ENCODE peak calls at places on chromosomes 4 and X, in nine cellular contexts. One of them, this sample, is unnamed.

GRCh38 chrX:47958943-47959342 is 44.8 kb downstream of the ZNF182 start:
- DNase-seq in activated CD4-positive, alpha-beta T cell treated with anti-CD3 and anti-CD28 coated beads, Interleukin-2, amount 10 ng/mL, durations not matched to agents 24 days and 14 days: peak; percentile 66
- DNase-seq in naive thymus-derived CD4-positive, alpha-beta T cell: peak; percentile 17
- DNase-seq in ecto neural progenitor cell: no peak
- DNase-seq in dorsolateral prefrontal cortex: no peak
- DNase-seq in T1000: no peak
- DNase-seq in heart left ventricle: no peak
- DNase-seq in endothelial cell: no peak
- DNase-seq in substantia nigra: no peak
- DNase-seq in this sample: peak; percentile 4

GRCh38 chr4:152156448-152156847 is 379.4 kb downstream of the FBXW7 start:
- DNase-seq in activated CD4-positive, alpha-beta T cell treated with anti-CD3 and anti-CD28 coated beads, Interleukin-2, amount 10 ng/mL, durations not matched to agents 24 days and 14 days: no peak
- DNase-seq in naive thymus-derived CD4-positive, alpha-beta T cell: no peak
- DNase-seq in ecto neural progenitor cell: no peak
- DNase-seq in dorsolateral prefrontal cortex: no peak
- DNase-seq in T1000: no peak
- DNase-seq in heart left ventricle: peak; percentile 27
- DNase-seq in endothelial cell: no peak
- DNase-seq in substantia nigra: no peak
- DNase-seq in this sample: no peak

GRCh38 chrX:119015407-119016242 is 41.2 kb downstream of the LONRF3 start:
- DNase-seq in activated CD4-positive, alpha-beta T cell treated with anti-CD3 and anti-CD28 coated beads, Interleukin-2, amount 10 ng/mL, durations not matched to agents 24 days and 14 days: peak; percentile 58
- DNase-seq in naive thymus-derived CD4-positive, alpha-beta T cell: no peak
- DNase-seq in ecto neural progenitor cell: no peak
- DNase-seq in dorsolateral prefrontal cortex: no peak
- DNase-seq in T1000: peak; percentile 59
- DNase-seq in heart left ventricle: peak; percentile 26
- DNase-seq in endothelial cell: no peak
- DNase-seq in substantia nigra: no peak
- DNase-seq in this sample: no peak

GRCh38 chr4:72109959-72110497 is 78.2 kb downstream of the NPFFR2 start:
- DNase-seq in activated CD4-positive, alpha-beta T cell treated with anti-CD3 and anti-CD28 coated beads, Interleukin-2, amount 10 ng/mL, durations not matched to agents 24 days and 14 days: no peak
- DNase-seq in naive thymus-derived CD4-positive, alpha-beta T cell: no peak
- DNase-seq in ecto neural progenitor cell: no peak
- DNase-seq in dorsolateral prefrontal cortex: no peak
- DNase-seq in T1000: no peak
- DNase-seq in heart left ventricle: no peak
- DNase-seq in endothelial cell: no peak
- DNase-seq in substantia nigra: no peak
- DNase-seq in this sample: no peak

GRCh38 chr4:168486961-168487820 is 6.9 kb upstream of the DDX60L start:
- DNase-seq in activated CD4-positive, alpha-beta T cell treated with anti-CD3 and anti-CD28 coated beads, Interleukin-2, amount 10 ng/mL, durations not matched to agents 24 days and 14 days: no peak
- DNase-seq in naive thymus-derived CD4-positive, alpha-beta T cell: no peak
- DNase-seq in ecto neural progenitor cell: no peak
- DNase-seq in dorsolateral prefrontal cortex: no peak
- DNase-seq in T1000: peak; percentile 52
- DNase-seq in heart left ventricle: no peak
- DNase-seq in endothelial cell: no peak
- DNase-seq in substantia nigra: no peak
- DNase-seq in this sample: no peak

GRCh38 chr4:117135634-117136354 is 50.4 kb upstream of the TRAM1L1 start:
- DNase-seq in activated CD4-positive, alpha-beta T cell treated with anti-CD3 and anti-CD28 coated beads, Interleukin-2, amount 10 ng/mL, durations not matched to agents 24 days and 14 days: no peak
- DNase-seq in naive thymus-derived CD4-positive, alpha-beta T cell: no peak
- DNase-seq in ecto neural progenitor cell: no peak
- DNase-seq in dorsolateral prefrontal cortex: no peak
- DNase-seq in T1000: no peak
- DNase-seq in heart left ventricle: no peak
- DNase-seq in endothelial cell: no peak
- DNase-seq in substantia nigra: no peak
- DNase-seq in this sample: no peak

GRCh38 chr4:113474017-113474416 is 287.5 kb downstream of the CAMK2D start:
- DNase-seq in activated CD4-positive, alpha-beta T cell treated with anti-CD3 and anti-CD28 coated beads, Interleukin-2, amount 10 ng/mL, durations not matched to agents 24 days and 14 days: no peak
- DNase-seq in naive thymus-derived CD4-positive, alpha-beta T cell: no peak
- DNase-seq in ecto neural progenitor cell: no peak
- DNase-seq in dorsolateral prefrontal cortex: no peak
- DNase-seq in T1000: no peak
- DNase-seq in heart left ventricle: no peak
- DNase-seq in endothelial cell: no peak
- DNase-seq in substantia nigra: no peak
- DNase-seq in this sample: no peak

GRCh38 chr4:54318904-54319303 is 89.8 kb downstream of the PDGFRA start:
- DNase-seq in activated CD4-positive, alpha-beta T cell treated with anti-CD3 and anti-CD28 coated beads, Interleukin-2, amount 10 ng/mL, durations not matched to agents 24 days and 14 days: peak; percentile 72
- DNase-seq in naive thymus-derived CD4-positive, alpha-beta T cell: no peak
- DNase-seq in ecto neural progenitor cell: no peak
- DNase-seq in dorsolateral prefrontal cortex: no peak
- DNase-seq in T1000: no peak
- DNase-seq in heart left ventricle: no peak
- DNase-seq in endothelial cell: peak; percentile 47
- DNase-seq in substantia nigra: no peak
- DNase-seq in this sample: peak; percentile 1

GRCh38 chr4:56908206-56909082 is 744 bp downstream of the REST start:
- DNase-seq in activated CD4-positive, alpha-beta T cell treated with anti-CD3 and anti-CD28 coated beads, Interleukin-2, amount 10 ng/mL, durations not matched to agents 24 days and 14 days: peak; percentile 92
- DNase-seq in naive thymus-derived CD4-positive, alpha-beta T cell: peak; percentile 58
- DNase-seq in ecto neural progenitor cell: peak; percentile 92
- DNase-seq in dorsolateral prefrontal cortex: peak; percentile 29
- DNase-seq in T1000: peak; percentile 42
- DNase-seq in heart left ventricle: peak; percentile 68
- DNase-seq in endothelial cell: peak; percentile 83
- DNase-seq in substantia nigra: peak; percentile 69
- DNase-seq in this sample: no peak

GRCh38 chr4:130071746-130072145 is 975.8 kb downstream of the C4orf33 start:
- DNase-seq in activated CD4-positive, alpha-beta T cell treated with anti-CD3 and anti-CD28 coated beads, Interleukin-2, amount 10 ng/mL, durations not matched to agents 24 days and 14 days: no peak
- DNase-seq in naive thymus-derived CD4-positive, alpha-beta T cell: no peak
- DNase-seq in ecto neural progenitor cell: no peak
- DNase-seq in dorsolateral prefrontal cortex: no peak
- DNase-seq in T1000: no peak
- DNase-seq in heart left ventricle: no peak
- DNase-seq in endothelial cell: no peak
- DNase-seq in substantia nigra: no peak
- DNase-seq in this sample: no peak

GRCh38 chr4:37441231-37442061 is 196.9 kb downstream of the NWD2 start:
- DNase-seq in activated CD4-positive, alpha-beta T cell treated with anti-CD3 and anti-CD28 coated beads, Interleukin-2, amount 10 ng/mL, durations not matched to agents 24 days and 14 days: no peak
- DNase-seq in naive thymus-derived CD4-positive, alpha-beta T cell: no peak
- DNase-seq in ecto neural progenitor cell: no peak
- DNase-seq in dorsolateral prefrontal cortex: no peak
- DNase-seq in T1000: no peak
- DNase-seq in heart left ventricle: no peak
- DNase-seq in endothelial cell: no peak
- DNase-seq in substantia nigra: no peak
- DNase-seq in this sample: no peak

GRCh38 chr4:148717988-148718387 is 275.8 kb upstream of the NR3C2 start:
- DNase-seq in activated CD4-positive, alpha-beta T cell treated with anti-CD3 and anti-CD28 coated beads, Interleukin-2, amount 10 ng/mL, durations not matched to agents 24 days and 14 days: no peak
- DNase-seq in naive thymus-derived CD4-positive, alpha-beta T cell: no peak
- DNase-seq in ecto neural progenitor cell: no peak
- DNase-seq in dorsolateral prefrontal cortex: no peak
- DNase-seq in T1000: no peak
- DNase-seq in heart left ventricle: no peak
- DNase-seq in endothelial cell: no peak
- DNase-seq in substantia nigra: no peak
- DNase-seq in this sample: no peak

GRCh38 chr4:20341121-20341758 is 89.5 kb downstream of the SLIT2 start:
- DNase-seq in activated CD4-positive, alpha-beta T cell treated with anti-CD3 and anti-CD28 coated beads, Interleukin-2, amount 10 ng/mL, durations not matched to agents 24 days and 14 days: no peak
- DNase-seq in naive thymus-derived CD4-positive, alpha-beta T cell: no peak
- DNase-seq in ecto neural progenitor cell: no peak
- DNase-seq in dorsolateral prefrontal cortex: no peak
- DNase-seq in T1000: no peak
- DNase-seq in heart left ventricle: no peak
- DNase-seq in endothelial cell: no peak
- DNase-seq in substantia nigra: no peak
- DNase-seq in this sample: no peak

GRCh38 chr4:55175779-55176231 is 50.4 kb upstream of the KDR start:
- DNase-seq in activated CD4-positive, alpha-beta T cell treated with anti-CD3 and anti-CD28 coated beads, Interleukin-2, amount 10 ng/mL, durations not matched to agents 24 days and 14 days: no peak
- DNase-seq in naive thymus-derived CD4-positive, alpha-beta T cell: no peak
- DNase-seq in ecto neural progenitor cell: no peak
- DNase-seq in dorsolateral prefrontal cortex: no peak
- DNase-seq in T1000: peak; percentile 38
- DNase-seq in heart left ventricle: no peak
- DNase-seq in endothelial cell: peak; percentile 45
- DNase-seq in substantia nigra: no peak
- DNase-seq in this sample: no peak

GRCh38 chr4:67694662-67695061 is 6.3 kb downstream of the UBA6 start:
- DNase-seq in activated CD4-positive, alpha-beta T cell treated with anti-CD3 and anti-CD28 coated beads, Interleukin-2, amount 10 ng/mL, durations not matched to agents 24 days and 14 days: no peak
- DNase-seq in naive thymus-derived CD4-positive, alpha-beta T cell: no peak
- DNase-seq in ecto neural progenitor cell: no peak
- DNase-seq in dorsolateral prefrontal cortex: no peak
- DNase-seq in T1000: no peak
- DNase-seq in heart left ventricle: no peak
- DNase-seq in endothelial cell: no peak
- DNase-seq in substantia nigra: no peak
- DNase-seq in this sample: no peak

GRCh38 chr4:187883836-187884235 is 111.7 kb upstream of the ZFP42 start:
- DNase-seq in activated CD4-positive, alpha-beta T cell treated with anti-CD3 and anti-CD28 coated beads, Interleukin-2, amount 10 ng/mL, durations not matched to agents 24 days and 14 days: no peak
- DNase-seq in naive thymus-derived CD4-positive, alpha-beta T cell: no peak
- DNase-seq in ecto neural progenitor cell: no peak
- DNase-seq in dorsolateral prefrontal cortex: no peak
- DNase-seq in T1000: no peak
- DNase-seq in heart left ventricle: no peak
- DNase-seq in endothelial cell: no peak
- DNase-seq in substantia nigra: no peak
- DNase-seq in this sample: no peak

GRCh38 chr4:22063613-22064012 is 115.0 kb upstream of the KCNIP4 start:
- DNase-seq in activated CD4-positive, alpha-beta T cell treated with anti-CD3 and anti-CD28 coated beads, Interleukin-2, amount 10 ng/mL, durations not matched to agents 24 days and 14 days: no peak
- DNase-seq in naive thymus-derived CD4-positive, alpha-beta T cell: no peak
- DNase-seq in ecto neural progenitor cell: no peak
- DNase-seq in dorsolateral prefrontal cortex: no peak
- DNase-seq in T1000: no peak
- DNase-seq in heart left ventricle: no peak
- DNase-seq in endothelial cell: no peak
- DNase-seq in substantia nigra: no peak
- DNase-seq in this sample: no peak

GRCh38 chr4:16969696-16970135 is 71.3 kb upstream of the LDB2 start:
- DNase-seq in activated CD4-positive, alpha-beta T cell treated with anti-CD3 and anti-CD28 coated beads, Interleukin-2, amount 10 ng/mL, durations not matched to agents 24 days and 14 days: no peak
- DNase-seq in naive thymus-derived CD4-positive, alpha-beta T cell: no peak
- DNase-seq in ecto neural progenitor cell: no peak
- DNase-seq in dorsolateral prefrontal cortex: no peak
- DNase-seq in T1000: no peak
- DNase-seq in heart left ventricle: no peak
- DNase-seq in endothelial cell: no peak
- DNase-seq in substantia nigra: no peak
- DNase-seq in this sample: no peak

GRCh38 chr4:24533364-24533763 is 51.0 kb downstream of the DHX15 start:
- DNase-seq in activated CD4-positive, alpha-beta T cell treated with anti-CD3 and anti-CD28 coated beads, Interleukin-2, amount 10 ng/mL, durations not matched to agents 24 days and 14 days: no peak
- DNase-seq in naive thymus-derived CD4-positive, alpha-beta T cell: no peak
- DNase-seq in ecto neural progenitor cell: no peak
- DNase-seq in dorsolateral prefrontal cortex: no peak
- DNase-seq in T1000: no peak
- DNase-seq in heart left ventricle: no peak
- DNase-seq in endothelial cell: no peak
- DNase-seq in substantia nigra: no peak
- DNase-seq in this sample: no peak

GRCh38 chr4:4488405-4489404 is 53.1 kb downstream of the STX18 start:
- DNase-seq in activated CD4-positive, alpha-beta T cell treated with anti-CD3 and anti-CD28 coated beads, Interleukin-2, amount 10 ng/mL, durations not matched to agents 24 days and 14 days: peak; percentile 91
- DNase-seq in naive thymus-derived CD4-positive, alpha-beta T cell: peak; percentile 44
- DNase-seq in ecto neural progenitor cell: peak; percentile 75
- DNase-seq in dorsolateral prefrontal cortex: peak; percentile 48
- DNase-seq in T1000: peak; percentile 10
- DNase-seq in heart left ventricle: peak; percentile 39
- DNase-seq in endothelial cell: peak; percentile 74
- DNase-seq in substantia nigra: no peak
- DNase-seq in this sample: peak; percentile 54

GRCh38 chr4:8201341-8201781 is 2.3 kb downstream of the SH3TC1 start:
- DNase-seq in activated CD4-positive, alpha-beta T cell treated with anti-CD3 and anti-CD28 coated beads, Interleukin-2, amount 10 ng/mL, durations not matched to agents 24 days and 14 days: peak; percentile 85
- DNase-seq in naive thymus-derived CD4-positive, alpha-beta T cell: peak; percentile 63
- DNase-seq in ecto neural progenitor cell: no peak
- DNase-seq in dorsolateral prefrontal cortex: no peak
- DNase-seq in T1000: no peak
- DNase-seq in heart left ventricle: no peak
- DNase-seq in endothelial cell: no peak
- DNase-seq in substantia nigra: no peak
- DNase-seq in this sample: no peak

GRCh38 chrX:10648608-10649007 is 28.2 kb upstream of the MID1 start:
- DNase-seq in activated CD4-positive, alpha-beta T cell treated with anti-CD3 and anti-CD28 coated beads, Interleukin-2, amount 10 ng/mL, durations not matched to agents 24 days and 14 days: no peak
- DNase-seq in naive thymus-derived CD4-positive, alpha-beta T cell: no peak
- DNase-seq in ecto neural progenitor cell: no peak
- DNase-seq in dorsolateral prefrontal cortex: no peak
- DNase-seq in T1000: no peak
- DNase-seq in heart left ventricle: no peak
- DNase-seq in endothelial cell: no peak
- DNase-seq in substantia nigra: no peak
- DNase-seq in this sample: no peak

GRCh38 chr4:115323106-115323684 is 209.8 kb upstream of the NDST4 start:
- DNase-seq in activated CD4-positive, alpha-beta T cell treated with anti-CD3 and anti-CD28 coated beads, Interleukin-2, amount 10 ng/mL, durations not matched to agents 24 days and 14 days: no peak
- DNase-seq in naive thymus-derived CD4-positive, alpha-beta T cell: no peak
- DNase-seq in ecto neural progenitor cell: no peak
- DNase-seq in dorsolateral prefrontal cortex: no peak
- DNase-seq in T1000: no peak
- DNase-seq in heart left ventricle: no peak
- DNase-seq in endothelial cell: no peak
- DNase-seq in substantia nigra: no peak
- DNase-seq in this sample: peak; percentile 94

GRCh38 chr4:3074846-3075651 is 568 bp downstream of the HTT start:
- DNase-seq in activated CD4-positive, alpha-beta T cell treated with anti-CD3 and anti-CD28 coated beads, Interleukin-2, amount 10 ng/mL, durations not matched to agents 24 days and 14 days: peak; percentile 83
- DNase-seq in naive thymus-derived CD4-positive, alpha-beta T cell: peak; percentile 56
- DNase-seq in ecto neural progenitor cell: peak; percentile 78
- DNase-seq in dorsolateral prefrontal cortex: no peak
- DNase-seq in T1000: peak; percentile 18
- DNase-seq in heart left ventricle: peak; percentile 65
- DNase-seq in endothelial cell: peak; percentile 70
- DNase-seq in substantia nigra: peak; percentile 34
- DNase-seq in this sample: peak; percentile 15

GRCh38 chr4:154313004-154313587 is 178.5 kb downstream of the DCHS2 start:
- DNase-seq in activated CD4-positive, alpha-beta T cell treated with anti-CD3 and anti-CD28 coated beads, Interleukin-2, amount 10 ng/mL, durations not matched to agents 24 days and 14 days: no peak
- DNase-seq in naive thymus-derived CD4-positive, alpha-beta T cell: no peak
- DNase-seq in ecto neural progenitor cell: no peak
- DNase-seq in dorsolateral prefrontal cortex: no peak
- DNase-seq in T1000: no peak
- DNase-seq in heart left ventricle: no peak
- DNase-seq in endothelial cell: no peak
- DNase-seq in substantia nigra: no peak
- DNase-seq in this sample: no peak

GRCh38 chr4:72209600-72209999 is 177.8 kb downstream of the NPFFR2 start:
- DNase-seq in activated CD4-positive, alpha-beta T cell treated with anti-CD3 and anti-CD28 coated beads, Interleukin-2, amount 10 ng/mL, durations not matched to agents 24 days and 14 days: no peak
- DNase-seq in naive thymus-derived CD4-positive, alpha-beta T cell: no peak
- DNase-seq in ecto neural progenitor cell: no peak
- DNase-seq in dorsolateral prefrontal cortex: no peak
- DNase-seq in T1000: no peak
- DNase-seq in heart left ventricle: no peak
- DNase-seq in endothelial cell: no peak
- DNase-seq in substantia nigra: no peak
- DNase-seq in this sample: no peak

GRCh38 chr4:185394568-185395254 is 1.0 kb downstream of the LRP2BP start:
- DNase-seq in activated CD4-positive, alpha-beta T cell treated with anti-CD3 and anti-CD28 coated beads, Interleukin-2, amount 10 ng/mL, durations not matched to agents 24 days and 14 days: no peak
- DNase-seq in naive thymus-derived CD4-positive, alpha-beta T cell: no peak
- DNase-seq in ecto neural progenitor cell: no peak
- DNase-seq in dorsolateral prefrontal cortex: no peak
- DNase-seq in T1000: no peak
- DNase-seq in heart left ventricle: no peak
- DNase-seq in endothelial cell: no peak
- DNase-seq in substantia nigra: no peak
- DNase-seq in this sample: no peak